ENCODE peak calls at places on chromosomes 11 and 22, in nine cellular contexts. X is mammary epithelial cell; F is tibial artery; S is stomach; O is CD8-positive, alpha-beta T cell; G is AG10803; E is progenitor cell of endocrine pancreas; C is uterus; N is IMR-90. I is an unnamed sample.

GRCh38 chr11:497565-498296 is 9.3 kb downstream of the RNH1 start:
- DNase-seq in X (no peak), F (no peak), S (no peak), O (no peak), G (no peak), E (no peak), C (no peak), N (no peak), I (no peak)

GRCh38 chr11:72673943-72674828 is at the start of gene PDE2A:
- DNase-seq in X (no peak), F (no peak), S (no peak), O (no peak), G (no peak), E (no peak), C (no peak), N (no peak), I (peak)

GRCh38 chr11:78961938-78962701 is 387.5 kb upstream of the NARS2 start:
- DNase-seq in X (no peak), F (no peak), S (no peak), O (no peak), G (peak), E (peak), C (peak), N (peak), I (peak)

GRCh38 chr11:69172674-69173073 is 16.9 kb downstream of the SMIM38 start:
- DNase-seq in X (peak), F (no peak), S (no peak), O (no peak), G (peak), E (no peak), C (no peak), N (peak), I (no peak)

GRCh38 chr22:41772645-41773044 is 27.8 kb upstream of the CCDC134 start:
- DNase-seq in X (peak), F (no peak), S (no peak), O (no peak), G (no peak), E (no peak), C (no peak), N (peak), I (no peak)

GRCh38 chr11:74139151-74139918 is 31.5 kb downstream of the C2CD3 start:
- DNase-seq in X (no peak), F (no peak), S (no peak), O (no peak), G (peak), E (no peak), C (no peak), N (peak), I (no peak)

GRCh38 chr22:41048791-41049717 is 43.3 kb upstream of the EP300 start:
- DNase-seq in X (peak), F (peak), S (peak), O (no peak), G (peak), E (peak), C (peak), N (peak), I (peak)

GRCh38 chr11:1877211-1878133 is 14.2 kb downstream of the PRR33 start:
- DNase-seq in X (no peak), F (peak), S (peak), O (no peak), G (no peak), E (no peak), C (peak), N (no peak), I (peak)

GRCh38 chr11:44651535-44652130 is 75.1 kb upstream of the TSPAN18 start:
- DNase-seq in X (no peak), F (no peak), S (no peak), O (no peak), G (no peak), E (no peak), C (no peak), N (no peak), I (no peak)

GRCh38 chr11:85459304-85459703 is 167.8 kb downstream of the DLG2 start:
- DNase-seq in X (no peak), F (no peak), S (no peak), O (no peak), G (no peak), E (no peak), C (no peak), N (no peak), I (no peak)

GRCh38 chr11:31487848-31488247 is 21.6 kb downstream of the IMMP1L start:
- DNase-seq in X (peak), F (no peak), S (no peak), O (no peak), G (peak), E (no peak), C (no peak), N (peak), I (no peak)
- TF ChIP-seq CTCF in X (peak), F (peak), S (no peak), O (peak), G (peak), E (peak), C (no peak), N (peak), I (peak)

GRCh38 chr11:106280041-106280440 is 202.6 kb downstream of the AASDHPPT start:
- DNase-seq in X (no peak), F (no peak), S (no peak), O (no peak), G (no peak), E (no peak), C (no peak), N (no peak), I (no peak)

GRCh38 chr11:106278391-106278790 is 200.9 kb downstream of the AASDHPPT start:
- DNase-seq in X (no peak), F (no peak), S (no peak), O (no peak), G (peak), E (no peak), C (no peak), N (no peak), I (no peak)

GRCh38 chr11:106276126-106276525 is 198.7 kb downstream of the AASDHPPT start:
- DNase-seq in X (no peak), F (no peak), S (no peak), O (no peak), G (peak), E (no peak), C (no peak), N (peak), I (no peak)

GRCh38 chr11:106275151-106275550 is 197.7 kb downstream of the AASDHPPT start:
- DNase-seq in X (no peak), F (no peak), S (no peak), O (no peak), G (no peak), E (no peak), C (no peak), N (no peak), I (no peak)

GRCh38 chr11:106276859-106277436 is 199.5 kb downstream of the AASDHPPT start:
- DNase-seq in X (no peak), F (no peak), S (no peak), O (no peak), G (peak), E (no peak), C (no peak), N (peak), I (no peak)
- TF ChIP-seq CTCF in X (peak), F (no peak), S (no peak), O (no peak), G (peak), E (peak), C (no peak), N (peak), I (no peak)

GRCh38 chr11:66311470-66311964 is 5.3 kb downstream of the CD248 start:
- DNase-seq in X (no peak), F (no peak), S (no peak), O (no peak), G (no peak), E (no peak), C (no peak), N (no peak), I (no peak)
- TF ChIP-seq CTCF in X (no peak), F (no peak), S (no peak), O (no peak), G (no peak), E (no peak), C (no peak), N (no peak), I (no peak)

DNA sequence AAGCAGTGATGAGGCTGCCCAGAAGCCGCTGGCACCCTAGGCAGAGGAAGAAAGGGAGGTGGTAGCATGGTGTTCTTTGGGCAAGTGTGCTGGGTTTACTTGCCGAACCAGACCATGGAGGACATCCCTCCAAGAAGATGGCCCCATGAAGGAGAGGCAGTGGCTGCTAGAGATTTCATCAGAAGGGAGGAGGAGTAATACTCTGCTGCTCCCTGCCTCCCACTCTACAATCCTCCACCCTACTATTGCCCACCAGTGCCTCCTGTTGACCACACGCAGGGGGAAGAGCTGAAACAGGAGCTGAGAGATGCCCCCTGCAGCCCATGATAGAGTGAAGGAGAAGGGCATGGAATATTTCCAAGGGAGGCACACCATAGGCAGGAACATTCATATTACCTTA is 51.0 kb upstream of the PRSS23 start:
- DNase-seq in X (no peak), F (no peak), S (no peak), O (no peak), G (no peak), E (no peak), C (no peak), N (no peak), I (no peak)
- TF ChIP-seq CTCF in X (peak), F (no peak), S (no peak), O (no peak), G (peak), E (no peak), C (no peak), N (peak), I (no peak)

DNA sequence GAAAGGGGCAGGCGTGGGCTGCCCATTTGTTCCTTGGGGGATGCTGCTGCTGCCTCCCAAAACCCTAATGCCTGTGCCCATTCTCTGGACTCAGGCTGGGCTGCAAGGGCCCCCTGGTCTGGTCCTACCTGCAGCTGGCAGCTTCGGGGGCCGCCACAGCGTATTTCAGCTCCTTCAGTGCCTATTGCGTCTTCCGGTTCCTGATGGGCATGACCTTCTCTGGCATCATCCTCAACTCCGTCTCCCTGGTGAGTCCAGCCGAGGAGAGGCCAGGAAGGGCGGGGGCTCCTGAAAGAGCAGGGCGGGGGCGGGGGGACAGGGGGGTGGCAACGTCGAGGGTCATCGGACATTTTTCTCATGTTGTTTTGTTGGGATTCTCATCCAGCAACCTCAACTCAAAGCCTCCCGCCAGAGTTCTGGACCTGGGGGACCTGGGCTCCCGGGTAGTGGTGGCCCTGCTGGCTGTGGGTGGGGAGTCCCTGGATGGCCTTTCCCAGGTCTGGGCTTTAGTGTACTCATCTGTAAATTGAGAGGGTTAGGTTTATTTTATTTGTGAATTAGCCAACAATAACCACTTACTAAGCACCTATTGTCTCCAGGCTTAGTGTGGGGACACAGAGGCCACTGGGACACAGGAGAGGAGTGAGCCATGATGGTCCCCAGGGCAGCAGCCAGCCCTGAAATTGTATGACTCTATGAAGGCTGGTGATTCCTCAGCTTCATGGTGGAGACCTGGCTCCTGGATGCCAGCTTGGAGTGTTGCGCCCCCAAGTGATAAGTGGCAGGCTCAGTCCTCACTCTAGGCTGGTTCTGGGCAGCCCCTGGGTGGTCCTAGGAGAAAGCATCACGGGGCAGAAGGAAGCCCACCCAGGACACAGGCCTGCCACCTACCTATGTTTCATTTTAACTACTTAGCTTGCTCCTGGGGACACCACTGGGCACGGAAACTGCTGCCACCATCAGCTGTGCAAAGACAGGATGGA is 36.0 kb downstream of the CAPN1 start:
- DNase-seq in X (no peak), F (no peak), S (no peak), O (no peak), G (no peak), E (no peak), C (no peak), N (no peak), I (no peak)
- TF ChIP-seq CTCF in X (no peak), F (no peak), S (no peak), O (no peak), G (no peak), E (no peak), C (no peak), N (no peak), I (no peak)